ENCODE peak calls at places on chromosome 12, in seven cellular contexts. W is endodermal cell; R is H9; D is left cardiac atrium; E is stimulated activated CD4-positive, alpha-beta T cell treated with anti-CD3 and anti-CD28 coated beads, Interleukin-2, amount 100 ng/mL, for 48 hours; T is SK-N-SH; Y is RPMI7951. X is an unnamed sample.

GRCh38 chr12:50017047-50017446 is 8.2 kb downstream of the RACGAP1 start:
- DNase-seq in W (peak; percentile 15), T (no peak), R (no peak), Y (peak; percentile 63), D (peak; percentile 70), E (no peak), X (no peak)

GRCh38 chr12:110338754-110339153 is 57.7 kb downstream of the ATP2A2 start:
- DNase-seq in W (peak; percentile 70), Y (peak; percentile 19), E (no peak), R (no peak), T (peak; percentile 32), D (no peak), X (no peak)

GRCh38 chr12:76030378-76031080 is 1.0 kb downstream of the PHLDA1 start:
- DNase-seq in Y (no peak), D (peak; percentile 44), T (peak; percentile 67), E (peak; percentile 45), R (no peak), W (no peak), X (peak; percentile 64)

GRCh38 chr12:85803231-85803630 is 33.0 kb downstream of the RASSF9 start:
- DNase-seq in W (no peak), D (no peak), T (no peak), E (no peak), R (no peak), Y (no peak), X (no peak)

GRCh38 chr12:42759622-42760273 is 170.2 kb upstream of the PRICKLE1 start:
- DNase-seq in D (peak; percentile 78), E (no peak), T (no peak), Y (peak; percentile 35), W (no peak), R (no peak), X (no peak)

GRCh38 chr12:6771509-6772330 is 600 bp upstream of the LAG3 start:
- DNase-seq in W (no peak), Y (no peak), E (no peak), D (no peak), R (no peak), T (no peak), X (no peak)

GRCh38 chr12:124190301-124191023 is 104.4 kb upstream of the RFLNA start:
- DNase-seq in T (no peak), Y (no peak), E (no peak), R (no peak), D (no peak), W (no peak), X (no peak)

GRCh38 chr12:114245555-114245954 is 160.4 kb downstream of the TBX5 start:
- DNase-seq in Y (no peak), R (peak; percentile 67), E (no peak), T (no peak), D (no peak), W (peak; percentile 75), X (no peak)

GRCh38 chr12:49055978-49056754 is 4.4 kb downstream of the KMT2D start:
- DNase-seq in Y (peak; percentile 68), E (peak; percentile 30), T (peak; percentile 81), R (peak; percentile 75), W (peak; percentile 83), D (peak; percentile 68), X (no peak)

GRCh38 chr12:89706551-89707348 is 1.9 kb downstream of the ATP2B1 start:
- DNase-seq in D (peak; percentile 24), Y (peak; percentile 58), T (peak; percentile 27), W (peak; percentile 58), R (no peak), E (no peak), X (peak; percentile 30)

GRCh38 chr12:65278576-65279386 is at the start of gene MSRB3:
- DNase-seq in E (no peak), R (peak; percentile 82), Y (peak; percentile 78), D (peak; percentile 84), W (peak; percentile 93), T (peak; percentile 75), X (peak; percentile 58)

GRCh38 chr12:77099799-77100198 is 34.4 kb upstream of the E2F7 start:
- DNase-seq in E (no peak), Y (no peak), R (no peak), W (no peak), D (no peak), T (no peak), X (no peak)

GRCh38 chr12:113582521-113583218 is 111.0 kb upstream of the LHX5 start:
- DNase-seq in W (peak; percentile 93), E (no peak), T (no peak), R (no peak), D (no peak), Y (peak; percentile 5), X (no peak)

GRCh38 chr12:7959278-7960063 is 23.5 kb upstream of the SLC2A3 start:
- DNase-seq in Y (peak; percentile 93), D (no peak), T (no peak), E (peak; percentile 33), W (peak; percentile 92), R (peak; percentile 97), X (peak; percentile 41)

X was measured in GM06990.